ENCODE peak calls at places on chromosomes 13 and 19, in six cellular contexts. One of them, this sample, is unnamed.

GRCh38 chr19:15403151-15403531 is 15.6 kb downstream of the AKAP8L start:
- DNase-seq in bronchial epithelial cell: no peak
- DNase-seq in ascending aorta: no peak
- DNase-seq in kidney tubule cell: no peak
- DNase-seq in Daoy: no peak
- DNase-seq in stimulated activated CD8-positive, alpha-beta memory T cell treated with anti-CD3 and anti-CD28 coated beads, Interleukin-2, amount 100 ng/mL, for 48 hours: no peak
- DNase-seq in this sample: no peak

GRCh38 chr13:47611664-47612288 is 389.3 kb downstream of the SUCLA2 start:
- DNase-seq in ascending aorta: no peak
- DNase-seq in kidney tubule cell: peak
- DNase-seq in Daoy: peak
- DNase-seq in stimulated activated CD8-positive, alpha-beta memory T cell treated with anti-CD3 and anti-CD28 coated beads, Interleukin-2, amount 100 ng/mL, for 48 hours: no peak
- DNase-seq in bronchial epithelial cell: no peak
- DNase-seq in this sample: no peak

GRCh38 chr19:29450306-29450705 is 75.5 kb upstream of the VSTM2B start:
- DNase-seq in kidney tubule cell: no peak
- DNase-seq in Daoy: no peak
- DNase-seq in stimulated activated CD8-positive, alpha-beta memory T cell treated with anti-CD3 and anti-CD28 coated beads, Interleukin-2, amount 100 ng/mL, for 48 hours: no peak
- DNase-seq in ascending aorta: no peak
- DNase-seq in bronchial epithelial cell: no peak
- DNase-seq in this sample: no peak

GRCh38 chr19:35773020-35773809 is 2.1 kb upstream of the ARHGAP33 start:
- DNase-seq in stimulated activated CD8-positive, alpha-beta memory T cell treated with anti-CD3 and anti-CD28 coated beads, Interleukin-2, amount 100 ng/mL, for 48 hours: no peak
- DNase-seq in Daoy: peak
- DNase-seq in ascending aorta: no peak
- DNase-seq in kidney tubule cell: peak
- DNase-seq in bronchial epithelial cell: peak
- DNase-seq in this sample: no peak

GRCh38 chr19:50418186-50419021 is at the start of gene SPIB:
- DNase-seq in Daoy: no peak
- DNase-seq in bronchial epithelial cell: no peak
- DNase-seq in kidney tubule cell: no peak
- DNase-seq in ascending aorta: no peak
- DNase-seq in stimulated activated CD8-positive, alpha-beta memory T cell treated with anti-CD3 and anti-CD28 coated beads, Interleukin-2, amount 100 ng/mL, for 48 hours: no peak
- DNase-seq in this sample: no peak

GRCh38 chr13:40064154-40064713 is 408.8 kb downstream of the COG6 start:
- DNase-seq in stimulated activated CD8-positive, alpha-beta memory T cell treated with anti-CD3 and anti-CD28 coated beads, Interleukin-2, amount 100 ng/mL, for 48 hours: no peak
- DNase-seq in bronchial epithelial cell: no peak
- DNase-seq in ascending aorta: no peak
- DNase-seq in kidney tubule cell: peak
- DNase-seq in Daoy: peak
- DNase-seq in this sample: no peak

GRCh38 chr19:33062902-33063301 is 1.8 kb downstream of the RHPN2 start:
- DNase-seq in bronchial epithelial cell: no peak
- DNase-seq in Daoy: no peak
- DNase-seq in stimulated activated CD8-positive, alpha-beta memory T cell treated with anti-CD3 and anti-CD28 coated beads, Interleukin-2, amount 100 ng/mL, for 48 hours: no peak
- DNase-seq in kidney tubule cell: no peak
- DNase-seq in ascending aorta: no peak
- DNase-seq in this sample: no peak

GRCh38 chr13:113369881-113370280 is 6.0 kb upstream of the GRTP1 start:
- DNase-seq in kidney tubule cell: no peak
- DNase-seq in Daoy: no peak
- DNase-seq in bronchial epithelial cell: no peak
- DNase-seq in ascending aorta: peak
- DNase-seq in stimulated activated CD8-positive, alpha-beta memory T cell treated with anti-CD3 and anti-CD28 coated beads, Interleukin-2, amount 100 ng/mL, for 48 hours: no peak
- DNase-seq in this sample: no peak

GRCh38 chr13:113220877-113221276 is 11.5 kb downstream of the CUL4A start:
- DNase-seq in stimulated activated CD8-positive, alpha-beta memory T cell treated with anti-CD3 and anti-CD28 coated beads, Interleukin-2, amount 100 ng/mL, for 48 hours: no peak
- DNase-seq in bronchial epithelial cell: no peak
- DNase-seq in ascending aorta: no peak
- DNase-seq in Daoy: peak
- DNase-seq in kidney tubule cell: no peak
- DNase-seq in this sample: no peak

GRCh38 chr13:113838711-113839201 is 25.1 kb downstream of the GAS6 start:
- DNase-seq in kidney tubule cell: no peak
- DNase-seq in ascending aorta: no peak
- DNase-seq in stimulated activated CD8-positive, alpha-beta memory T cell treated with anti-CD3 and anti-CD28 coated beads, Interleukin-2, amount 100 ng/mL, for 48 hours: no peak
- DNase-seq in Daoy: no peak
- DNase-seq in bronchial epithelial cell: no peak
- DNase-seq in this sample: no peak

GRCh38 chr13:74046461-74046860 is 87.7 kb downstream of the KLF12 start:
- DNase-seq in bronchial epithelial cell: no peak
- DNase-seq in kidney tubule cell: no peak
- DNase-seq in stimulated activated CD8-positive, alpha-beta memory T cell treated with anti-CD3 and anti-CD28 coated beads, Interleukin-2, amount 100 ng/mL, for 48 hours: no peak
- DNase-seq in ascending aorta: no peak
- DNase-seq in Daoy: no peak
- DNase-seq in this sample: no peak

GRCh38 chr13:84902243-84902642 is 897.0 kb downstream of the SLITRK6 start:
- DNase-seq in Daoy: no peak
- DNase-seq in ascending aorta: no peak
- DNase-seq in bronchial epithelial cell: no peak
- DNase-seq in stimulated activated CD8-positive, alpha-beta memory T cell treated with anti-CD3 and anti-CD28 coated beads, Interleukin-2, amount 100 ng/mL, for 48 hours: no peak
- DNase-seq in kidney tubule cell: no peak
- DNase-seq in this sample: no peak

This sample was measured in central memory CD4-positive, alpha-beta T cell.